ENCODE peak calls at places on chromosomes 13 and 19, in five cellular contexts. Q, E, O, M and Y are unnamed samples.
A peak's percentile ranks its signal among the peaks of the same experiment; 100 is the strongest.

GRCh38 chr13:60431108-60431700 is 34.2 kb downstream of the TDRD3 start:
- DNase-seq in Q (peak; percentile 81), E (peak; percentile 26), O (no peak), M (peak; percentile 21), Y (no peak)

GRCh38 chr13:112240076-112240475 is 136.1 kb upstream of the SPACA7 start:
- DNase-seq in Q (no peak), E (no peak), O (no peak), M (no peak), Y (no peak)

GRCh38 chr13:75635621-75636338 is at the start of gene LMO7:
- DNase-seq in Q (no peak), E (no peak), O (peak; percentile 25), M (no peak), Y (no peak)

GRCh38 chr19:1577090-1577928 is 9.2 kb upstream of the MEX3D start:
- DNase-seq in Q (no peak), E (no peak), O (no peak), M (no peak), Y (no peak)

GRCh38 chr13:19782049-19782726 is 557 bp downstream of the PSPC1 start:
- DNase-seq in Q (peak; percentile 77), E (peak; percentile 36), O (peak; percentile 19), M (no peak), Y (no peak)

GRCh38 chr19:20325151-20325550 is 158.1 kb downstream of the ZNF486 start:
- DNase-seq in Q (no peak), E (no peak), O (no peak), M (no peak), Y (no peak)

GRCh38 chr19:1942934-1943555 is 2.1 kb downstream of the CSNK1G2 start:
- DNase-seq in Q (no peak), E (no peak), O (no peak), M (no peak), Y (no peak)

GRCh38 chr19:30437869-30438268 is 65.7 kb downstream of the ZNF536 start:
- DNase-seq in Q (peak; percentile 68), E (no peak), O (no peak), M (no peak), Y (no peak)

GRCh38 chr19:2079865-2080301 is 16.2 kb downstream of the MOB3A start:
- DNase-seq in Q (no peak), E (no peak), O (no peak), M (no peak), Y (no peak)

DNA sequence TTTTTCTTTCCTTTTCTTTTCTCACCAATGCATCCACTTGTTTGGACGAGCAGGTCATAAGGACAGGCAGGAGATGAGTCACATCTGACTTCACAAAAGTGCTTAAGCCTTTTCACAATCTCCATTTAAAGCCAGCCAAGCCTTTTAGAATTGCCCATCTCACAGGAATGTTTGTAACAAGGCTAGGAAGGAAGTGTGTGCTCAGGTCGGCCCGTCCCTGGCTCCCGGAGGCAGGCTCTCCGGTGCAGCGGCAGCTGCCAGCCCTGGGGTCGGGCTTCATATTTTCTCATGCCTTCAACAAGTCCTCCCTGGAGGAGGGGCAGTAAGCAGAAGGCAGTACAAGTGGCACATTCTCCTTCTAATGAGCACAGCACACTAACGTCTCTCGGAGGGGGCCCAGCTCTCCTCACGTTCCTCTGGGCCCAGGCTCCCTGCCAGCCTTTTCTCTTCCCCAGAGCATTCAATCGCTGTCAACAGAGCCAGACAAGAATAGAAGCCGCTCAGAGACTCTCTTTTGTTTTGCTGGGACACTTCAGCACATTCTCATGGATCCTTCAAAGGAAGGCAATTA is 180.5 kb downstream of the COL4A1 start:
- DNase-seq in Q (no peak), E (peak; percentile 90), O (no peak), M (peak; percentile 88), Y (no peak)
- H3K27ac ChIP-seq in Q (no peak overlapping the region), E (peak overlapping the region; percentile 94), O (peak overlapping the region; percentile 76), M (peak overlapping the region; percentile 97), Y (peak overlapping the region; percentile 67)

GRCh38 chr13:91024157-91024792 is 323.2 kb upstream of the MIR17HG start:
- DNase-seq in Q (no peak), E (no peak), O (no peak), M (no peak), Y (no peak)
- H3K27ac ChIP-seq in Q (no peak overlapping the region), E (no peak overlapping the region), O (no peak overlapping the region), M (no peak overlapping the region), Y (no peak overlapping the region)

DNA sequence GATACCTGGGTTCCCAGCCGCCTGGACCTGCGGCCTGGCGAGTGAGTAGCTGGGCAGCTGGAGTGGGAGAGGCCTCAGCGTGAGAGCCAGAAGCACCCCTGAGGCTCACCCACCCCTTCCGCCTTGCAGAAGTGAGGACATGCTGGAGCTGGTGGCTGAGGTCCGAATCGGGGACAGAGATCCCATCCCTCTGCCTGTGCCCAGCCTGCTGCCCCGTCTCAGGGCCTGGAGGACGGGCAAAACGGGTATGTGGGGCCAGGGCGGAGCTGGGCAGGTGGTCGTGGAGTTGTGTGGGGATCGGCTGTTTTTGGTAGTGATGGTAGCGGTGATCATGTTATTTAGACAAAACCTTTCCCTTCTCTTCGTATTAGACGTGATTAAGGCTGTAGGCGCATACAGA is 4.6 kb downstream of the SCAF1 start:
- DNase-seq in Q (no peak), E (no peak), O (no peak), M (no peak), Y (no peak)
- H3K27ac ChIP-seq in Q (no peak overlapping the region), E (no peak overlapping the region), O (no peak overlapping the region), M (no peak overlapping the region), Y (no peak overlapping the region)

GRCh38 chr19:32232449-32232848 is 113.0 kb upstream of the ZNF507 start:
- DNase-seq in Q (no peak), E (no peak), O (no peak), M (no peak), Y (no peak)
- H3K27ac ChIP-seq in Q (no peak overlapping the region), E (no peak overlapping the region), O (no peak overlapping the region), M (no peak overlapping the region), Y (no peak overlapping the region)

GRCh38 chr19:12757544-12758274 is 6.1 kb downstream of the BEST2 start:
- DNase-seq in Q (peak; percentile 85), E (peak; percentile 71), O (no peak), M (no peak), Y (peak; percentile 33)

GRCh38 chr19:12752056-12752781 is 628 bp downstream of the BEST2 start:
- DNase-seq in Q (no peak), E (no peak), O (no peak), M (no peak), Y (no peak)

GRCh38 chr19:12759686-12760085 is 8.1 kb downstream of the BEST2 start:
- DNase-seq in Q (no peak), E (no peak), O (no peak), M (no peak), Y (no peak)

GRCh38 chr19:12754465-12755196 is 3.0 kb downstream of the BEST2 start:
- DNase-seq in Q (no peak), E (no peak), O (no peak), M (no peak), Y (no peak)

GRCh38 chr19:12756150-12756883 is 4.7 kb downstream of the BEST2 start:
- DNase-seq in Q (no peak), E (no peak), O (no peak), M (no peak), Y (no peak)
- H3K27ac ChIP-seq in Q (no peak overlapping the region), E (no peak overlapping the region), O (no peak overlapping the region), M (no peak overlapping the region), Y (no peak overlapping the region)

GRCh38 chr13:93800342-93800741 is 573.7 kb downstream of the GPC6 start:
- DNase-seq in Q (no peak), E (no peak), O (no peak), M (no peak), Y (no peak)

GRCh38 chr13:93810264-93810663 is 583.7 kb downstream of the GPC6 start:
- DNase-seq in Q (no peak), E (no peak), O (no peak), M (no peak), Y (no peak)

GRCh38 chr13:93805736-93806135 is 579.1 kb downstream of the GPC6 start:
- DNase-seq in Q (no peak), E (no peak), O (no peak), M (no peak), Y (no peak)
- H3K27ac ChIP-seq in Q (no peak overlapping the region), E (no peak overlapping the region), O (no peak overlapping the region), M (no peak overlapping the region), Y (no peak overlapping the region)